ENCODE peak calls at places on chromosomes 1 and 21, in seven cellular contexts. One of them, this sample, is unnamed.

GRCh38 chr1:211472724-211473123 is 19.2 kb downstream of the RD3 start:
- DNase-seq in RPMI7951: peak; percentile 47
- DNase-seq in body of pancreas: no peak
- DNase-seq in HFFc6: no peak
- DNase-seq in GM20000: no peak
- DNase-seq in Caki2: peak; percentile 6
- DNase-seq in MCF 10A: no peak
- DNase-seq in this sample: peak; percentile 6

GRCh38 chr1:6614953-6615785 is 1.6 kb downstream of the PHF13 start:
- DNase-seq in HFFc6: no peak
- DNase-seq in Caki2: no peak
- DNase-seq in body of pancreas: no peak
- DNase-seq in MCF 10A: no peak
- DNase-seq in RPMI7951: no peak
- DNase-seq in GM20000: no peak
- DNase-seq in this sample: peak; percentile 30

GRCh38 chr1:113783254-113784103 is 24.2 kb upstream of the PHTF1 start:
- DNase-seq in Caki2: no peak
- DNase-seq in body of pancreas: peak; percentile 62
- DNase-seq in RPMI7951: peak; percentile 67
- DNase-seq in GM20000: peak; percentile 18
- DNase-seq in MCF 10A: peak; percentile 50
- DNase-seq in HFFc6: no peak
- DNase-seq in this sample: peak; percentile 29

GRCh38 chr1:7654725-7655124 is 116.4 kb upstream of the VAMP3 start:
- DNase-seq in HFFc6: no peak
- DNase-seq in MCF 10A: no peak
- DNase-seq in GM20000: no peak
- DNase-seq in Caki2: no peak
- DNase-seq in RPMI7951: no peak
- DNase-seq in body of pancreas: no peak
- DNase-seq in this sample: no peak

GRCh38 chr1:78038071-78038470 is 7.7 kb upstream of the GIPC2 start:
- DNase-seq in HFFc6: peak; percentile 21
- DNase-seq in MCF 10A: peak; percentile 31
- DNase-seq in Caki2: no peak
- DNase-seq in GM20000: no peak
- DNase-seq in RPMI7951: no peak
- DNase-seq in body of pancreas: peak; percentile 17
- DNase-seq in this sample: no peak

GRCh38 chr1:219171192-219171935 is 2.3 kb upstream of the LYPLAL1 start:
- DNase-seq in body of pancreas: no peak
- DNase-seq in RPMI7951: peak; percentile 15
- DNase-seq in MCF 10A: peak; percentile 68
- DNase-seq in Caki2: peak; percentile 11
- DNase-seq in HFFc6: no peak
- DNase-seq in GM20000: no peak
- DNase-seq in this sample: no peak

GRCh38 chr1:223704921-223705878 is 7.1 kb upstream of the CAPN2 start:
- DNase-seq in body of pancreas: no peak
- DNase-seq in Caki2: no peak
- DNase-seq in MCF 10A: peak; percentile 53
- DNase-seq in GM20000: peak; percentile 5
- DNase-seq in RPMI7951: peak; percentile 73
- DNase-seq in HFFc6: no peak
- DNase-seq in this sample: no peak

GRCh38 chr1:168488153-168488552 is 55.6 kb downstream of the XCL2 start:
- DNase-seq in GM20000: no peak
- DNase-seq in body of pancreas: peak; percentile 57
- DNase-seq in RPMI7951: peak; percentile 80
- DNase-seq in HFFc6: peak; percentile 3
- DNase-seq in MCF 10A: peak; percentile 72
- DNase-seq in Caki2: no peak
- DNase-seq in this sample: peak; percentile 41

GRCh38 chr1:221712776-221713431 is 29.0 kb downstream of the DUSP10 start:
- DNase-seq in MCF 10A: no peak
- DNase-seq in Caki2: no peak
- DNase-seq in HFFc6: no peak
- DNase-seq in GM20000: peak; percentile 37
- DNase-seq in RPMI7951: peak; percentile 43
- DNase-seq in body of pancreas: peak; percentile 49
- DNase-seq in this sample: no peak

GRCh38 chr1:168360151-168360550 is 79.5 kb downstream of the TBX19 start:
- DNase-seq in RPMI7951: no peak
- DNase-seq in HFFc6: no peak
- DNase-seq in MCF 10A: no peak
- DNase-seq in Caki2: no peak
- DNase-seq in body of pancreas: no peak
- DNase-seq in GM20000: no peak
- DNase-seq in this sample: peak; percentile 45

GRCh38 chr1:181129771-181130606 is 41.5 kb downstream of the IER5 start:
- DNase-seq in HFFc6: no peak
- DNase-seq in body of pancreas: no peak
- DNase-seq in MCF 10A: no peak
- DNase-seq in GM20000: peak; percentile 56
- DNase-seq in Caki2: no peak
- DNase-seq in RPMI7951: no peak
- DNase-seq in this sample: no peak

GRCh38 chr1:68216088-68216487 is 16.2 kb downstream of the WLS start:
- DNase-seq in RPMI7951: no peak
- DNase-seq in HFFc6: no peak
- DNase-seq in MCF 10A: no peak
- DNase-seq in body of pancreas: no peak
- DNase-seq in GM20000: no peak
- DNase-seq in Caki2: no peak
- DNase-seq in this sample: no peak

GRCh38 chr1:186487163-186487562 is 26.2 kb upstream of the PDC start:
- DNase-seq in RPMI7951: no peak
- DNase-seq in body of pancreas: no peak
- DNase-seq in MCF 10A: peak; percentile 39
- DNase-seq in Caki2: no peak
- DNase-seq in GM20000: no peak
- DNase-seq in HFFc6: no peak
- DNase-seq in this sample: no peak

GRCh38 chr21:34834852-34835501 is 166.2 kb downstream of the CLIC6 start:
- DNase-seq in HFFc6: no peak
- DNase-seq in Caki2: no peak
- DNase-seq in body of pancreas: no peak
- DNase-seq in GM20000: no peak
- DNase-seq in RPMI7951: peak; percentile 37
- DNase-seq in MCF 10A: peak; percentile 37
- DNase-seq in this sample: no peak

GRCh38 chr1:26368486-26368885 is 4.1 kb downstream of the ZNF683 start:
- DNase-seq in HFFc6: no peak
- DNase-seq in GM20000: no peak
- DNase-seq in Caki2: no peak
- DNase-seq in MCF 10A: no peak
- DNase-seq in body of pancreas: no peak
- DNase-seq in RPMI7951: no peak
- DNase-seq in this sample: no peak

GRCh38 chr21:44742418-44743153 is 31.2 kb upstream of the TSPEAR start:
- DNase-seq in Caki2: no peak
- DNase-seq in RPMI7951: no peak
- DNase-seq in HFFc6: peak; percentile 15
- DNase-seq in body of pancreas: no peak
- DNase-seq in GM20000: no peak
- DNase-seq in MCF 10A: peak; percentile 43
- DNase-seq in this sample: no peak

GRCh38 chr1:100799954-100800612 is 80.5 kb downstream of the VCAM1 start:
- DNase-seq in RPMI7951: peak; percentile 2
- DNase-seq in HFFc6: no peak
- DNase-seq in GM20000: no peak
- DNase-seq in MCF 10A: no peak
- DNase-seq in Caki2: no peak
- DNase-seq in body of pancreas: no peak
- DNase-seq in this sample: no peak

GRCh38 chr1:22562584-22563551 is at the start of gene EPHA8:
- DNase-seq in MCF 10A: no peak
- DNase-seq in GM20000: no peak
- DNase-seq in Caki2: no peak
- DNase-seq in RPMI7951: no peak
- DNase-seq in body of pancreas: peak; percentile 64
- DNase-seq in HFFc6: no peak
- DNase-seq in this sample: peak; percentile 38

GRCh38 chr21:29434081-29434480 is 135.4 kb downstream of the BACH1 start:
- DNase-seq in GM20000: no peak
- DNase-seq in body of pancreas: no peak
- DNase-seq in RPMI7951: no peak
- DNase-seq in MCF 10A: no peak
- DNase-seq in Caki2: no peak
- DNase-seq in HFFc6: no peak
- DNase-seq in this sample: no peak

GRCh38 chr1:207811920-207812720 is 60.3 kb downstream of the CD46 start:
- DNase-seq in RPMI7951: no peak
- DNase-seq in GM20000: no peak
- DNase-seq in Caki2: no peak
- DNase-seq in HFFc6: peak; percentile 55
- DNase-seq in body of pancreas: peak; percentile 91
- DNase-seq in MCF 10A: peak; percentile 54
- DNase-seq in this sample: peak; percentile 34

GRCh38 chr1:24763671-24764070 is 18.4 kb downstream of the CLIC4 start:
- DNase-seq in GM20000: no peak
- DNase-seq in MCF 10A: no peak
- DNase-seq in HFFc6: no peak
- DNase-seq in body of pancreas: no peak
- DNase-seq in Caki2: no peak
- DNase-seq in RPMI7951: no peak
- DNase-seq in this sample: no peak

GRCh38 chr1:37890378-37891014 is 31.1 kb upstream of the MTF1 start:
- DNase-seq in HFFc6: peak; percentile 55
- DNase-seq in body of pancreas: peak; percentile 34
- DNase-seq in GM20000: peak; percentile 67
- DNase-seq in Caki2: peak; percentile 32
- DNase-seq in RPMI7951: peak; percentile 31
- DNase-seq in MCF 10A: peak; percentile 43
- DNase-seq in this sample: peak; percentile 24

GRCh38 chr1:234772345-234773147 is 162.6 kb upstream of the IRF2BP2 start:
- DNase-seq in HFFc6: peak; percentile 99
- DNase-seq in RPMI7951: peak; percentile 100
- DNase-seq in MCF 10A: peak; percentile 100
- DNase-seq in Caki2: peak; percentile 98
- DNase-seq in body of pancreas: peak; percentile 83
- DNase-seq in GM20000: peak; percentile 83
- DNase-seq in this sample: peak; percentile 94

GRCh38 chr1:110294308-110294707 is 44.9 kb upstream of the RBM15 start:
- DNase-seq in Caki2: no peak
- DNase-seq in RPMI7951: no peak
- DNase-seq in MCF 10A: no peak
- DNase-seq in GM20000: no peak
- DNase-seq in body of pancreas: no peak
- DNase-seq in HFFc6: no peak
- DNase-seq in this sample: no peak

GRCh38 chr1:26350343-26350700 is 3.6 kb downstream of the CRYBG2 start:
- DNase-seq in Caki2: no peak
- DNase-seq in body of pancreas: no peak
- DNase-seq in MCF 10A: no peak
- DNase-seq in GM20000: no peak
- DNase-seq in HFFc6: no peak
- DNase-seq in RPMI7951: no peak
- DNase-seq in this sample: no peak

GRCh38 chr21:25895565-25896205 is 160.9 kb downstream of the GABPA start:
- DNase-seq in Caki2: no peak
- DNase-seq in HFFc6: peak; percentile 25
- DNase-seq in body of pancreas: no peak
- DNase-seq in GM20000: peak; percentile 24
- DNase-seq in MCF 10A: peak; percentile 55
- DNase-seq in RPMI7951: peak; percentile 14
- DNase-seq in this sample: peak; percentile 59

GRCh38 chr1:37602750-37603694 is 7.3 kb upstream of the GNL2 start:
- DNase-seq in GM20000: peak; percentile 64
- DNase-seq in RPMI7951: peak; percentile 33
- DNase-seq in MCF 10A: peak; percentile 60
- DNase-seq in HFFc6: no peak
- DNase-seq in Caki2: peak; percentile 10
- DNase-seq in body of pancreas: peak; percentile 28
- DNase-seq in this sample: peak; percentile 63

GRCh38 chr21:33036430-33037162 is 10.9 kb downstream of the OLIG2 start:
- DNase-seq in Caki2: no peak
- DNase-seq in GM20000: peak; percentile 51
- DNase-seq in MCF 10A: peak; percentile 56
- DNase-seq in body of pancreas: peak; percentile 46
- DNase-seq in HFFc6: peak; percentile 49
- DNase-seq in RPMI7951: peak; percentile 76
- DNase-seq in this sample: peak; percentile 79

GRCh38 chr21:35136586-35137254 is 87.6 kb upstream of the RUNX1 start:
- DNase-seq in MCF 10A: peak; percentile 37
- DNase-seq in RPMI7951: peak; percentile 84
- DNase-seq in HFFc6: peak; percentile 56
- DNase-seq in GM20000: no peak
- DNase-seq in body of pancreas: peak; percentile 16
- DNase-seq in Caki2: peak; percentile 58
- DNase-seq in this sample: peak; percentile 78

GRCh38 chr21:32328595-32328994 is 29.9 kb downstream of the MRAP start:
- DNase-seq in Caki2: no peak
- DNase-seq in HFFc6: no peak
- DNase-seq in MCF 10A: no peak
- DNase-seq in body of pancreas: no peak
- DNase-seq in GM20000: no peak
- DNase-seq in RPMI7951: peak; percentile 45
- DNase-seq in this sample: peak; percentile 71

GRCh38 chr1:69737527-69738176 is 169.9 kb downstream of the LRRC7 start:
- DNase-seq in body of pancreas: peak; percentile 51
- DNase-seq in GM20000: peak; percentile 17
- DNase-seq in MCF 10A: peak; percentile 77
- DNase-seq in Caki2: peak; percentile 19
- DNase-seq in HFFc6: peak; percentile 55
- DNase-seq in RPMI7951: peak; percentile 54
- DNase-seq in this sample: peak; percentile 54

GRCh38 chr1:151145158-151146071 is 1.0 kb downstream of the SEMA6C start:
- DNase-seq in MCF 10A: no peak
- DNase-seq in GM20000: no peak
- DNase-seq in Caki2: no peak
- DNase-seq in RPMI7951: no peak
- DNase-seq in HFFc6: no peak
- DNase-seq in body of pancreas: no peak
- DNase-seq in this sample: peak; percentile 26

GRCh38 chr1:39976732-39977131 is 21.8 kb downstream of the MFSD2A start:
- DNase-seq in RPMI7951: no peak
- DNase-seq in body of pancreas: no peak
- DNase-seq in Caki2: no peak
- DNase-seq in HFFc6: no peak
- DNase-seq in GM20000: no peak
- DNase-seq in MCF 10A: peak; percentile 34
- DNase-seq in this sample: no peak

GRCh38 chr1:219465247-219466093 is 147.4 kb downstream of the ZC3H11B start:
- DNase-seq in RPMI7951: peak; percentile 68
- DNase-seq in Caki2: peak; percentile 6
- DNase-seq in MCF 10A: no peak
- DNase-seq in GM20000: peak; percentile 30
- DNase-seq in body of pancreas: no peak
- DNase-seq in HFFc6: peak; percentile 45
- DNase-seq in this sample: peak; percentile 45

GRCh38 chr1:37267111-37267835 is 207.1 kb upstream of the ZC3H12A start:
- DNase-seq in HFFc6: no peak
- DNase-seq in MCF 10A: no peak
- DNase-seq in GM20000: no peak
- DNase-seq in Caki2: no peak
- DNase-seq in body of pancreas: no peak
- DNase-seq in RPMI7951: peak; percentile 5
- DNase-seq in this sample: peak; percentile 38